ENCODE peak calls at places on chromosomes 4 and X, in five cellular contexts. One of them, this sample, is unnamed.
A peak's percentile ranks its signal among the peaks of the same experiment; 100 is the strongest.

GRCh38 chr4:89538171-89538570 is 230.6 kb upstream of the GPRIN3 start:
- DNase-seq in activated CD8-positive, alpha-beta memory T cell treated with anti-CD3 and anti-CD28 coated beads for 1 hour: no peak
- DNase-seq in head of caudate nucleus: no peak
- DNase-seq in adipocyte: no peak
- DNase-seq in progenitor cell of endocrine pancreas: no peak
- DNase-seq in this sample: no peak

GRCh38 chr4:88091378-88091777 is 67.1 kb downstream of the ABCG2 start:
- DNase-seq in progenitor cell of endocrine pancreas: no peak
- DNase-seq in head of caudate nucleus: no peak
- DNase-seq in activated CD8-positive, alpha-beta memory T cell treated with anti-CD3 and anti-CD28 coated beads for 1 hour: no peak
- DNase-seq in adipocyte: no peak
- DNase-seq in this sample: no peak

GRCh38 chrX:73916931-73917657 is 354.1 kb downstream of the CHIC1 start:
- DNase-seq in progenitor cell of endocrine pancreas: no peak
- DNase-seq in activated CD8-positive, alpha-beta memory T cell treated with anti-CD3 and anti-CD28 coated beads for 1 hour: no peak
- DNase-seq in head of caudate nucleus: no peak
- DNase-seq in adipocyte: peak; percentile 68
- DNase-seq in this sample: peak; percentile 72

GRCh38 chr4:103207673-103208072 is 9.5 kb upstream of the CENPE start:
- DNase-seq in progenitor cell of endocrine pancreas: no peak
- DNase-seq in head of caudate nucleus: no peak
- DNase-seq in adipocyte: no peak
- DNase-seq in activated CD8-positive, alpha-beta memory T cell treated with anti-CD3 and anti-CD28 coated beads for 1 hour: no peak
- DNase-seq in this sample: no peak

GRCh38 chr4:41957634-41958033 is 22.4 kb downstream of the TMEM33 start:
- DNase-seq in activated CD8-positive, alpha-beta memory T cell treated with anti-CD3 and anti-CD28 coated beads for 1 hour: no peak
- DNase-seq in adipocyte: peak; percentile 14
- DNase-seq in head of caudate nucleus: no peak
- DNase-seq in progenitor cell of endocrine pancreas: no peak
- DNase-seq in this sample: no peak

GRCh38 chrX:106302304-106302703 is 134.2 kb downstream of the PWWP3B start:
- DNase-seq in head of caudate nucleus: no peak
- DNase-seq in progenitor cell of endocrine pancreas: no peak
- DNase-seq in adipocyte: no peak
- DNase-seq in activated CD8-positive, alpha-beta memory T cell treated with anti-CD3 and anti-CD28 coated beads for 1 hour: no peak
- DNase-seq in this sample: no peak

GRCh38 chrX:115344885-115345653 is 55.6 kb downstream of the LUZP4 start:
- DNase-seq in activated CD8-positive, alpha-beta memory T cell treated with anti-CD3 and anti-CD28 coated beads for 1 hour: no peak
- DNase-seq in adipocyte: peak; percentile 95
- DNase-seq in head of caudate nucleus: peak; percentile 82
- DNase-seq in progenitor cell of endocrine pancreas: no peak
- DNase-seq in this sample: peak; percentile 94

GRCh38 chr4:168848112-168848511 is 161.9 kb downstream of the CBR4 start:
- DNase-seq in activated CD8-positive, alpha-beta memory T cell treated with anti-CD3 and anti-CD28 coated beads for 1 hour: no peak
- DNase-seq in head of caudate nucleus: no peak
- DNase-seq in adipocyte: peak; percentile 58
- DNase-seq in progenitor cell of endocrine pancreas: no peak
- DNase-seq in this sample: no peak

GRCh38 chrX:139299309-139299708 is 231.2 kb upstream of the F9 start:
- DNase-seq in progenitor cell of endocrine pancreas: no peak
- DNase-seq in adipocyte: no peak
- DNase-seq in head of caudate nucleus: no peak
- DNase-seq in activated CD8-positive, alpha-beta memory T cell treated with anti-CD3 and anti-CD28 coated beads for 1 hour: no peak
- DNase-seq in this sample: no peak

GRCh38 chr4:2870098-2870497 is 26.5 kb downstream of the ADD1 start:
- DNase-seq in adipocyte: no peak
- DNase-seq in progenitor cell of endocrine pancreas: no peak
- DNase-seq in activated CD8-positive, alpha-beta memory T cell treated with anti-CD3 and anti-CD28 coated beads for 1 hour: no peak
- DNase-seq in head of caudate nucleus: no peak
- DNase-seq in this sample: no peak

This sample was measured in fibroblast of gingiva.